ENCODE peak calls at places on chromosomes 4 and X, in ten cellular contexts. One of them, this sample, is unnamed.

GRCh38 chrX:22247169-22247568 is 25.5 kb upstream of the CBLL2 start:
- DNase-seq in cerebellum: no peak
- DNase-seq in A172: peak; percentile 4
- DNase-seq in T-helper 9 cell: no peak
- DNase-seq in keratinocyte: peak; percentile 17
- DNase-seq in activated naive CD8-positive, alpha-beta T cell treated with anti-CD3 and anti-CD28 coated beads, Interleukin-2, amount 10 ng/mL, durations not matched to agents 7 days and 5 days: no peak
- DNase-seq in NB4: no peak
- DNase-seq in B cell: no peak
- DNase-seq in Caki2: no peak
- DNase-seq in NCI-H1417 treated with DMSO at 0.1 percent for 48 hours: no peak
- DNase-seq in this sample: no peak

GRCh38 chr4:122500852-122501501 is 44.5 kb upstream of the IL2 start:
- DNase-seq in keratinocyte: no peak
- DNase-seq in cerebellum: no peak
- DNase-seq in NB4: no peak
- DNase-seq in T-helper 9 cell: no peak
- DNase-seq in NCI-H1417 treated with DMSO at 0.1 percent for 48 hours: peak; percentile 16
- DNase-seq in A172: peak; percentile 27
- DNase-seq in Caki2: peak; percentile 3
- DNase-seq in activated naive CD8-positive, alpha-beta T cell treated with anti-CD3 and anti-CD28 coated beads, Interleukin-2, amount 10 ng/mL, durations not matched to agents 7 days and 5 days: no peak
- DNase-seq in B cell: no peak
- DNase-seq in this sample: no peak

GRCh38 chrX:110056419-110056818 is 53.5 kb downstream of the TMEM164 start:
- DNase-seq in NCI-H1417 treated with DMSO at 0.1 percent for 48 hours: no peak
- DNase-seq in cerebellum: no peak
- DNase-seq in B cell: no peak
- DNase-seq in activated naive CD8-positive, alpha-beta T cell treated with anti-CD3 and anti-CD28 coated beads, Interleukin-2, amount 10 ng/mL, durations not matched to agents 7 days and 5 days: no peak
- DNase-seq in A172: no peak
- DNase-seq in NB4: no peak
- DNase-seq in keratinocyte: no peak
- DNase-seq in T-helper 9 cell: no peak
- DNase-seq in Caki2: peak; percentile 13
- DNase-seq in this sample: no peak

GRCh38 chrX:3136161-3136961 is 95.1 kb downstream of the ARSF start:
- DNase-seq in cerebellum: no peak
- DNase-seq in NB4: no peak
- DNase-seq in B cell: no peak
- DNase-seq in Caki2: no peak
- DNase-seq in T-helper 9 cell: no peak
- DNase-seq in keratinocyte: no peak
- DNase-seq in A172: no peak
- DNase-seq in activated naive CD8-positive, alpha-beta T cell treated with anti-CD3 and anti-CD28 coated beads, Interleukin-2, amount 10 ng/mL, durations not matched to agents 7 days and 5 days: no peak
- DNase-seq in NCI-H1417 treated with DMSO at 0.1 percent for 48 hours: no peak
- DNase-seq in this sample: no peak

GRCh38 chr4:98658287-98659105 is at the start of gene TSPAN5:
- DNase-seq in cerebellum: peak; percentile 86
- DNase-seq in B cell: peak; percentile 76
- DNase-seq in A172: peak; percentile 42
- DNase-seq in Caki2: peak; percentile 78
- DNase-seq in activated naive CD8-positive, alpha-beta T cell treated with anti-CD3 and anti-CD28 coated beads, Interleukin-2, amount 10 ng/mL, durations not matched to agents 7 days and 5 days: peak; percentile 90
- DNase-seq in NB4: peak; percentile 77
- DNase-seq in T-helper 9 cell: peak; percentile 76
- DNase-seq in NCI-H1417 treated with DMSO at 0.1 percent for 48 hours: peak; percentile 34
- DNase-seq in keratinocyte: no peak
- DNase-seq in this sample: no peak

GRCh38 chrX:140815868-140816267 is 106.3 kb downstream of the LINC00632 start:
- DNase-seq in B cell: no peak
- DNase-seq in T-helper 9 cell: no peak
- DNase-seq in activated naive CD8-positive, alpha-beta T cell treated with anti-CD3 and anti-CD28 coated beads, Interleukin-2, amount 10 ng/mL, durations not matched to agents 7 days and 5 days: no peak
- DNase-seq in A172: peak; percentile 2
- DNase-seq in NCI-H1417 treated with DMSO at 0.1 percent for 48 hours: no peak
- DNase-seq in Caki2: no peak
- DNase-seq in cerebellum: no peak
- DNase-seq in NB4: peak; percentile 0
- DNase-seq in keratinocyte: peak; percentile 21
- DNase-seq in this sample: no peak

GRCh38 chr4:42296196-42296595 is 101.1 kb upstream of the SHISA3 start:
- DNase-seq in NCI-H1417 treated with DMSO at 0.1 percent for 48 hours: no peak
- DNase-seq in cerebellum: no peak
- DNase-seq in keratinocyte: no peak
- DNase-seq in Caki2: no peak
- DNase-seq in activated naive CD8-positive, alpha-beta T cell treated with anti-CD3 and anti-CD28 coated beads, Interleukin-2, amount 10 ng/mL, durations not matched to agents 7 days and 5 days: no peak
- DNase-seq in A172: no peak
- DNase-seq in NB4: no peak
- DNase-seq in B cell: no peak
- DNase-seq in T-helper 9 cell: no peak
- DNase-seq in this sample: no peak

GRCh38 chrX:149837639-149838038 is 43.3 kb upstream of the MAGEA8 start:
- DNase-seq in NCI-H1417 treated with DMSO at 0.1 percent for 48 hours: no peak
- DNase-seq in NB4: no peak
- DNase-seq in B cell: no peak
- DNase-seq in A172: no peak
- DNase-seq in activated naive CD8-positive, alpha-beta T cell treated with anti-CD3 and anti-CD28 coated beads, Interleukin-2, amount 10 ng/mL, durations not matched to agents 7 days and 5 days: no peak
- DNase-seq in Caki2: no peak
- DNase-seq in T-helper 9 cell: no peak
- DNase-seq in keratinocyte: no peak
- DNase-seq in cerebellum: no peak
- DNase-seq in this sample: no peak

GRCh38 chr4:48596336-48596735 is 106.3 kb downstream of the ZAR1 start:
- DNase-seq in keratinocyte: no peak
- DNase-seq in T-helper 9 cell: no peak
- DNase-seq in NB4: no peak
- DNase-seq in NCI-H1417 treated with DMSO at 0.1 percent for 48 hours: no peak
- DNase-seq in activated naive CD8-positive, alpha-beta T cell treated with anti-CD3 and anti-CD28 coated beads, Interleukin-2, amount 10 ng/mL, durations not matched to agents 7 days and 5 days: no peak
- DNase-seq in A172: no peak
- DNase-seq in Caki2: no peak
- DNase-seq in B cell: no peak
- DNase-seq in cerebellum: no peak
- DNase-seq in this sample: no peak

GRCh38 chr4:70721747-70722146 is at the start of gene RUFY3:
- DNase-seq in activated naive CD8-positive, alpha-beta T cell treated with anti-CD3 and anti-CD28 coated beads, Interleukin-2, amount 10 ng/mL, durations not matched to agents 7 days and 5 days: no peak
- DNase-seq in B cell: no peak
- DNase-seq in NB4: no peak
- DNase-seq in Caki2: peak; percentile 83
- DNase-seq in T-helper 9 cell: no peak
- DNase-seq in keratinocyte: no peak
- DNase-seq in A172: peak; percentile 88
- DNase-seq in cerebellum: peak; percentile 91
- DNase-seq in NCI-H1417 treated with DMSO at 0.1 percent for 48 hours: peak; percentile 80
- DNase-seq in this sample: no peak

GRCh38 chr4:37246891-37247290 is 2.3 kb downstream of the NWD2 start:
- DNase-seq in T-helper 9 cell: no peak
- DNase-seq in activated naive CD8-positive, alpha-beta T cell treated with anti-CD3 and anti-CD28 coated beads, Interleukin-2, amount 10 ng/mL, durations not matched to agents 7 days and 5 days: no peak
- DNase-seq in B cell: no peak
- DNase-seq in NCI-H1417 treated with DMSO at 0.1 percent for 48 hours: no peak
- DNase-seq in Caki2: no peak
- DNase-seq in cerebellum: no peak
- DNase-seq in keratinocyte: no peak
- DNase-seq in A172: no peak
- DNase-seq in NB4: no peak
- DNase-seq in this sample: no peak

GRCh38 chr4:119099227-119099910 is 36.3 kb upstream of the MYOZ2 start:
- DNase-seq in B cell: no peak
- DNase-seq in cerebellum: no peak
- DNase-seq in keratinocyte: no peak
- DNase-seq in NB4: no peak
- DNase-seq in NCI-H1417 treated with DMSO at 0.1 percent for 48 hours: no peak
- DNase-seq in activated naive CD8-positive, alpha-beta T cell treated with anti-CD3 and anti-CD28 coated beads, Interleukin-2, amount 10 ng/mL, durations not matched to agents 7 days and 5 days: no peak
- DNase-seq in Caki2: no peak
- DNase-seq in A172: peak; percentile 72
- DNase-seq in T-helper 9 cell: no peak
- DNase-seq in this sample: no peak

GRCh38 chr4:143359794-143360193 is 23.1 kb downstream of the GAB1 start:
- DNase-seq in Caki2: no peak
- DNase-seq in A172: no peak
- DNase-seq in keratinocyte: no peak
- DNase-seq in NCI-H1417 treated with DMSO at 0.1 percent for 48 hours: no peak
- DNase-seq in NB4: no peak
- DNase-seq in activated naive CD8-positive, alpha-beta T cell treated with anti-CD3 and anti-CD28 coated beads, Interleukin-2, amount 10 ng/mL, durations not matched to agents 7 days and 5 days: no peak
- DNase-seq in cerebellum: no peak
- DNase-seq in T-helper 9 cell: no peak
- DNase-seq in B cell: no peak
- DNase-seq in this sample: no peak

GRCh38 chr4:8364848-8365350 is 75.6 kb downstream of the ACOX3 start:
- DNase-seq in NCI-H1417 treated with DMSO at 0.1 percent for 48 hours: no peak
- DNase-seq in activated naive CD8-positive, alpha-beta T cell treated with anti-CD3 and anti-CD28 coated beads, Interleukin-2, amount 10 ng/mL, durations not matched to agents 7 days and 5 days: no peak
- DNase-seq in A172: no peak
- DNase-seq in cerebellum: no peak
- DNase-seq in NB4: no peak
- DNase-seq in keratinocyte: no peak
- DNase-seq in B cell: no peak
- DNase-seq in Caki2: no peak
- DNase-seq in T-helper 9 cell: no peak
- DNase-seq in this sample: no peak

GRCh38 chr4:128481752-128482480 is 194.3 kb upstream of the PGRMC2 start:
- DNase-seq in NCI-H1417 treated with DMSO at 0.1 percent for 48 hours: no peak
- DNase-seq in activated naive CD8-positive, alpha-beta T cell treated with anti-CD3 and anti-CD28 coated beads, Interleukin-2, amount 10 ng/mL, durations not matched to agents 7 days and 5 days: no peak
- DNase-seq in keratinocyte: no peak
- DNase-seq in cerebellum: no peak
- DNase-seq in T-helper 9 cell: no peak
- DNase-seq in B cell: no peak
- DNase-seq in A172: no peak
- DNase-seq in NB4: no peak
- DNase-seq in Caki2: no peak
- DNase-seq in this sample: no peak

GRCh38 chr4:54400802-54401201 is 171.7 kb downstream of the PDGFRA start:
- DNase-seq in keratinocyte: no peak
- DNase-seq in B cell: no peak
- DNase-seq in NCI-H1417 treated with DMSO at 0.1 percent for 48 hours: no peak
- DNase-seq in NB4: no peak
- DNase-seq in cerebellum: no peak
- DNase-seq in T-helper 9 cell: no peak
- DNase-seq in Caki2: peak; percentile 28
- DNase-seq in activated naive CD8-positive, alpha-beta T cell treated with anti-CD3 and anti-CD28 coated beads, Interleukin-2, amount 10 ng/mL, durations not matched to agents 7 days and 5 days: no peak
- DNase-seq in A172: peak; percentile 72
- DNase-seq in this sample: no peak

GRCh38 chr4:61553562-61554125 is 353.5 kb downstream of the ADGRL3 start:
- DNase-seq in NB4: no peak
- DNase-seq in activated naive CD8-positive, alpha-beta T cell treated with anti-CD3 and anti-CD28 coated beads, Interleukin-2, amount 10 ng/mL, durations not matched to agents 7 days and 5 days: no peak
- DNase-seq in cerebellum: no peak
- DNase-seq in NCI-H1417 treated with DMSO at 0.1 percent for 48 hours: no peak
- DNase-seq in T-helper 9 cell: no peak
- DNase-seq in keratinocyte: no peak
- DNase-seq in Caki2: no peak
- DNase-seq in A172: no peak
- DNase-seq in B cell: no peak
- DNase-seq in this sample: no peak

GRCh38 chr4:37722000-37722638 is 35.9 kb upstream of the RELL1 start:
- DNase-seq in NCI-H1417 treated with DMSO at 0.1 percent for 48 hours: no peak
- DNase-seq in NB4: no peak
- DNase-seq in T-helper 9 cell: no peak
- DNase-seq in keratinocyte: no peak
- DNase-seq in B cell: no peak
- DNase-seq in Caki2: no peak
- DNase-seq in activated naive CD8-positive, alpha-beta T cell treated with anti-CD3 and anti-CD28 coated beads, Interleukin-2, amount 10 ng/mL, durations not matched to agents 7 days and 5 days: no peak
- DNase-seq in cerebellum: no peak
- DNase-seq in A172: no peak
- DNase-seq in this sample: no peak

GRCh38 chr4:24657768-24658617 is 73.6 kb upstream of the DHX15 start:
- DNase-seq in NCI-H1417 treated with DMSO at 0.1 percent for 48 hours: no peak
- DNase-seq in keratinocyte: peak; percentile 91
- DNase-seq in A172: peak; percentile 80
- DNase-seq in B cell: no peak
- DNase-seq in T-helper 9 cell: no peak
- DNase-seq in NB4: peak; percentile 81
- DNase-seq in Caki2: peak; percentile 96
- DNase-seq in cerebellum: no peak
- DNase-seq in activated naive CD8-positive, alpha-beta T cell treated with anti-CD3 and anti-CD28 coated beads, Interleukin-2, amount 10 ng/mL, durations not matched to agents 7 days and 5 days: no peak
- DNase-seq in this sample: peak; percentile 61

GRCh38 chrX:12370444-12371089 is 232.3 kb downstream of the FRMPD4 start:
- DNase-seq in keratinocyte: no peak
- DNase-seq in cerebellum: no peak
- DNase-seq in B cell: no peak
- DNase-seq in Caki2: no peak
- DNase-seq in activated naive CD8-positive, alpha-beta T cell treated with anti-CD3 and anti-CD28 coated beads, Interleukin-2, amount 10 ng/mL, durations not matched to agents 7 days and 5 days: no peak
- DNase-seq in T-helper 9 cell: no peak
- DNase-seq in A172: no peak
- DNase-seq in NCI-H1417 treated with DMSO at 0.1 percent for 48 hours: no peak
- DNase-seq in NB4: no peak
- DNase-seq in this sample: no peak

GRCh38 chr4:148238086-148238485 is 204.1 kb downstream of the NR3C2 start:
- DNase-seq in T-helper 9 cell: no peak
- DNase-seq in NCI-H1417 treated with DMSO at 0.1 percent for 48 hours: no peak
- DNase-seq in NB4: no peak
- DNase-seq in keratinocyte: no peak
- DNase-seq in cerebellum: no peak
- DNase-seq in activated naive CD8-positive, alpha-beta T cell treated with anti-CD3 and anti-CD28 coated beads, Interleukin-2, amount 10 ng/mL, durations not matched to agents 7 days and 5 days: no peak
- DNase-seq in Caki2: no peak
- DNase-seq in A172: no peak
- DNase-seq in B cell: no peak
- DNase-seq in this sample: no peak

GRCh38 chr4:36244257-36245084 is at the start of gene ARAP2:
- DNase-seq in B cell: peak; percentile 75
- DNase-seq in T-helper 9 cell: peak; percentile 68
- DNase-seq in cerebellum: no peak
- DNase-seq in NB4: peak; percentile 78
- DNase-seq in activated naive CD8-positive, alpha-beta T cell treated with anti-CD3 and anti-CD28 coated beads, Interleukin-2, amount 10 ng/mL, durations not matched to agents 7 days and 5 days: peak; percentile 85
- DNase-seq in NCI-H1417 treated with DMSO at 0.1 percent for 48 hours: peak; percentile 39
- DNase-seq in A172: peak; percentile 33
- DNase-seq in Caki2: peak; percentile 67
- DNase-seq in keratinocyte: no peak
- DNase-seq in this sample: no peak

GRCh38 chr4:101020956-101021355 is 326.4 kb downstream of the PPP3CA start:
- DNase-seq in A172: peak; percentile 62
- DNase-seq in NCI-H1417 treated with DMSO at 0.1 percent for 48 hours: no peak
- DNase-seq in cerebellum: no peak
- DNase-seq in activated naive CD8-positive, alpha-beta T cell treated with anti-CD3 and anti-CD28 coated beads, Interleukin-2, amount 10 ng/mL, durations not matched to agents 7 days and 5 days: no peak
- DNase-seq in B cell: no peak
- DNase-seq in Caki2: peak; percentile 28
- DNase-seq in keratinocyte: peak; percentile 11
- DNase-seq in T-helper 9 cell: no peak
- DNase-seq in NB4: peak; percentile 76
- DNase-seq in this sample: no peak

GRCh38 chr4:55636622-55636999 is 513 bp upstream of the NMU start:
- DNase-seq in A172: no peak
- DNase-seq in NB4: no peak
- DNase-seq in T-helper 9 cell: no peak
- DNase-seq in B cell: no peak
- DNase-seq in NCI-H1417 treated with DMSO at 0.1 percent for 48 hours: no peak
- DNase-seq in Caki2: no peak
- DNase-seq in keratinocyte: no peak
- DNase-seq in activated naive CD8-positive, alpha-beta T cell treated with anti-CD3 and anti-CD28 coated beads, Interleukin-2, amount 10 ng/mL, durations not matched to agents 7 days and 5 days: no peak
- DNase-seq in cerebellum: no peak
- DNase-seq in this sample: no peak

GRCh38 chrX:103774070-103774642 is 2.5 kb upstream of the PLP1 start:
- DNase-seq in keratinocyte: no peak
- DNase-seq in B cell: no peak
- DNase-seq in NCI-H1417 treated with DMSO at 0.1 percent for 48 hours: no peak
- DNase-seq in T-helper 9 cell: no peak
- DNase-seq in activated naive CD8-positive, alpha-beta T cell treated with anti-CD3 and anti-CD28 coated beads, Interleukin-2, amount 10 ng/mL, durations not matched to agents 7 days and 5 days: no peak
- DNase-seq in cerebellum: peak; percentile 48
- DNase-seq in NB4: peak; percentile 10
- DNase-seq in A172: peak; percentile 2
- DNase-seq in Caki2: no peak
- DNase-seq in this sample: no peak

This sample was measured in GF-D8.